ENCODE peak calls at places on chromosomes 6 and 20, in four cellular contexts. T, V, C and B are unnamed samples.

GRCh38 chr6:169966312-169967181 is 215.1 kb downstream of the ERMARD start:
- DNase-seq in T (no peak), V (no peak), C (no peak), B (no peak)

GRCh38 chr6:125913864-125914351 is 42.7 kb upstream of the HINT3 start:
- DNase-seq in T (no peak), V (no peak), C (no peak), B (no peak)

GRCh38 chr20:38790210-38791053 is 15.1 kb upstream of the PPP1R16B start:
- DNase-seq in T (peak; percentile 47), V (peak; percentile 71), C (no peak), B (peak; percentile 67)

GRCh38 chr20:33465536-33466302 is 22.2 kb upstream of the SNTA1 start:
- DNase-seq in T (peak; percentile 78), V (no peak), C (no peak), B (no peak)

GRCh38 chr20:58549231-58549630 is 34.0 kb upstream of the APCDD1L start:
- DNase-seq in T (no peak), V (no peak), C (no peak), B (no peak)

GRCh38 chr6:95797054-95797453 is 218.7 kb upstream of the FUT9 start:
- DNase-seq in T (no peak), V (no peak), C (no peak), B (no peak)

GRCh38 chr6:112744827-112745226 is 397.7 kb downstream of the RFPL4B start:
- DNase-seq in T (no peak), V (no peak), C (no peak), B (no peak)

GRCh38 chr6:148947621-148948444 is 201.0 kb downstream of the UST start:
- DNase-seq in T (peak; percentile 74), V (peak; percentile 66), C (peak; percentile 27), B (peak; percentile 93)

GRCh38 chr6:139338845-139339244 is 35.6 kb downstream of the CITED2 start:
- DNase-seq in T (no peak), V (no peak), C (no peak), B (no peak)

GRCh38 chr20:40753472-40753871 is 64.4 kb upstream of the MAFB start:
- DNase-seq in T (no peak), V (no peak), C (no peak), B (no peak)

GRCh38 chr20:2692036-2692885 is at the start of gene EBF4:
- DNase-seq in T (no peak), V (peak; percentile 93), C (no peak), B (peak; percentile 49)

GRCh38 chr6:127570739-127571389 is 6.1 kb upstream of the C6orf58 start:
- DNase-seq in T (no peak), V (no peak), C (no peak), B (no peak)

GRCh38 chr6:7617954-7618764 is 28.2 kb downstream of the SNRNP48 start:
- DNase-seq in T (no peak), V (no peak), C (peak; percentile 38), B (no peak)

GRCh38 chr6:168166627-168167026 is 87.6 kb upstream of the FRMD1 start:
- DNase-seq in T (no peak), V (no peak), C (no peak), B (no peak)

GRCh38 chr6:140572129-140572528 is 1197.7 kb upstream of the CITED2 start:
- DNase-seq in T (no peak), V (no peak), C (no peak), B (no peak)
- TF ChIP-seq ESRRA in T (no peak), V (no peak), C (no peak), B (no peak)

GRCh38 chr20:37246736-37247135 is 14.9 kb downstream of the GHRH start:
- DNase-seq in T (no peak), V (no peak), C (no peak), B (no peak)
- TF ChIP-seq ATF2 in T (no peak), V (no peak), C (no peak), B (no peak)

DNA sequence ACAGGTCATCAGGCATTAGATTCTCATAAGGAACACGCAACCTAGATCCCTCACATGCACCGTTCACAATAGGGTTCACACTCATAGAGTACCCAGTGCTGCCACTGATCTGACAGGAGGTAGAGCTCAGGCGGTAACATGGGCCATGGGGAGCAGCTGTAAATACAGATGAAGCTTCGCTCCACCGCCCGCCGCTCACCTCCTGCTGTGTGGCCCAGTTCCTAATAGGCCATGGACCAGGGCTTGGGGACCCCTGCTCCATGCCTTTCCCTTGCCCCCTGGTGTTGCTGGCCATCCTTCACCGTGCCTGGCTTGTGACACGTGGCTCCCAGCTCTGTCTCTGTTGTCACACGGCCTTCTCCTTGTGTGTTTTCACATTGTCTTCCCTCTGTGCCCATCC is 171.1 kb upstream of the JARID2 start:
- DNase-seq in T (no peak), V (no peak), C (no peak), B (no peak)
- TF ChIP-seq TCF7 in T (no peak), V (no peak), C (no peak), B (no peak)

DNA sequence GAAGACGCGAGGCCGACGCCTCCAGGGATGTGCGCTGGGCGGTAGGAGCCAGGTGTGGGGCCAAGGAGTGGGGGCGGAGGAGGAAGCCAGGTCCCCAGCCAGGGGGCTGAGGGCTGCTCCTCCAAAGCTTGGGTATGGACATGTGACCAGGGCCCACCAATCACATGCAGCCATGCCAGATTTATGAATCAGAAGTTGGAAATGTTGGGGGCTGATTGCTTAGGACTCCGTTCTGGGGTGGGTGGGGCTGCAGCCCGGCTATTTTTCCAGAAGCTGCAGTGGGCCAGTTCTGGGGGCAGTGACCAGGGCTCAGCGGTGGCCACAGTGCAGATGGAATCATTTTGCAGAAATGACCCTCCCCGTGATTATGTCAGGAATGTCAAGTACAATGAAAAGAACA is 96.0 kb downstream of the CEBPB start:
- DNase-seq in T (no peak), V (peak; percentile 84), C (no peak), B (no peak)
- TF ChIP-seq ESRRA in T (no peak), V (no peak), C (no peak), B (no peak)